ENCODE peak calls at places on chromosomes 1 and 21, in seven cellular contexts. O, E, I, D, R, X and P are unnamed samples.

GRCh38 chr1:184114818-184115398 is 63.4 kb downstream of the TSEN15 start:
- DNase-seq in O (no peak), X (no peak), D (no peak), E (no peak), I (no peak), R (no peak), P (no peak)

GRCh38 chr1:78101514-78101913 is 55.7 kb downstream of the GIPC2 start:
- DNase-seq in E (no peak), R (no peak), I (no peak), D (peak; percentile 49), X (no peak), O (peak; percentile 6), P (no peak)

GRCh38 chr1:247281001-247281574 is 25.2 kb downstream of the VN1R5 start:
- DNase-seq in D (no peak), X (no peak), E (no peak), O (no peak), I (no peak), R (no peak), P (no peak)

GRCh38 chr1:28971980-28972771 is 57.8 kb downstream of the EPB41 start:
- DNase-seq in D (no peak), I (no peak), O (peak; percentile 46), E (no peak), X (no peak), R (no peak), P (no peak)

GRCh38 chr1:214977133-214977532 is 105.4 kb upstream of the KCNK2 start:
- DNase-seq in R (no peak), E (no peak), X (no peak), O (no peak), D (no peak), I (no peak), P (no peak)

GRCh38 chr1:180280617-180281016 is 50.6 kb downstream of the LHX4 start:
- DNase-seq in E (no peak), O (no peak), R (no peak), I (no peak), D (no peak), X (no peak), P (no peak)

GRCh38 chr1:26991310-26992116 is 2.0 kb upstream of the TRNP1 start:
- DNase-seq in D (no peak), R (no peak), O (no peak), E (no peak), X (no peak), I (no peak), P (no peak)

GRCh38 chr1:242847390-242847993 is 323.0 kb upstream of the PLD5 start:
- DNase-seq in E (no peak), D (no peak), X (no peak), O (no peak), R (no peak), I (peak; percentile 10), P (no peak)

GRCh38 chr1:109566982-109567381 is 18.6 kb downstream of the GNAI3 start:
- DNase-seq in X (no peak), D (no peak), O (no peak), E (no peak), R (no peak), I (no peak), P (no peak)

GRCh38 chr1:22208265-22208972 is 65.5 kb upstream of the WNT4 start:
- DNase-seq in D (no peak), E (no peak), R (no peak), I (no peak), O (no peak), X (no peak), P (no peak)

GRCh38 chr1:204369006-204369726 is 9.4 kb upstream of the PLEKHA6 start:
- DNase-seq in I (no peak), E (peak; percentile 68), D (no peak), O (no peak), X (no peak), R (no peak), P (no peak)

GRCh38 chr1:222711319-222712252 is 705 bp downstream of the AIDA start:
- DNase-seq in D (peak; percentile 24), I (peak; percentile 39), X (peak; percentile 55), O (peak; percentile 52), E (peak; percentile 28), R (peak; percentile 27), P (peak; percentile 50)

GRCh38 chr1:39490596-39491145 is 765 bp upstream of the BMP8A start:
- DNase-seq in D (no peak), O (no peak), E (peak; percentile 29), X (no peak), R (peak; percentile 44), I (no peak), P (no peak)

GRCh38 chr1:118158918-118159317 is 26.1 kb downstream of the SPAG17 start:
- DNase-seq in I (no peak), X (no peak), R (no peak), O (no peak), D (no peak), E (no peak), P (no peak)

GRCh38 chr1:94801919-94802546 is 18.1 kb upstream of the SLC44A3 start:
- DNase-seq in X (no peak), D (no peak), E (peak; percentile 86), R (peak; percentile 22), O (peak; percentile 34), I (no peak), P (no peak)

GRCh38 chr1:58782308-58783089 is 1.3 kb downstream of the JUN start:
- DNase-seq in E (peak; percentile 18), O (no peak), X (peak; percentile 41), I (peak; percentile 41), D (no peak), R (peak; percentile 38), P (peak; percentile 70)

GRCh38 chr1:207424570-207425131 is 29.5 kb upstream of the CR2 start:
- DNase-seq in E (no peak), D (no peak), O (no peak), I (no peak), X (no peak), R (no peak), P (no peak)

GRCh38 chr21:42609806-42610205 is 43.6 kb upstream of the PDE9A start:
- DNase-seq in O (no peak), I (no peak), X (no peak), E (no peak), R (no peak), D (no peak), P (peak; percentile 72)

GRCh38 chr1:9576903-9577302 is 11.8 kb upstream of the TMEM201 start:
- DNase-seq in O (no peak), X (no peak), D (no peak), E (no peak), R (no peak), I (no peak), P (no peak)

GRCh38 chr1:155871390-155871789 is 12.0 kb downstream of the SYT11 start:
- DNase-seq in I (no peak), O (no peak), D (no peak), X (no peak), R (peak; percentile 44), E (peak; percentile 95), P (no peak)

GRCh38 chr1:223765719-223766340 is 53.5 kb downstream of the CAPN2 start:
- DNase-seq in D (no peak), O (no peak), X (no peak), R (no peak), E (no peak), I (no peak), P (no peak)

GRCh38 chr1:67097305-67097704 is 37.5 kb downstream of the C1orf141 start:
- DNase-seq in O (no peak), X (no peak), I (no peak), D (no peak), E (no peak), R (no peak), P (no peak)

GRCh38 chr21:27454234-27454633 is 487.3 kb upstream of the ADAMTS5 start:
- DNase-seq in X (no peak), E (no peak), O (no peak), R (no peak), D (no peak), I (no peak), P (no peak)

GRCh38 chr1:42279055-42279454 is 56.0 kb downstream of the FOXJ3 start:
- DNase-seq in O (no peak), E (no peak), R (no peak), I (no peak), D (no peak), X (no peak), P (no peak)

GRCh38 chr1:151061012-151061401 is 810 bp downstream of the MLLT11 start:
- DNase-seq in X (no peak), R (peak; percentile 67), O (no peak), E (no peak), D (no peak), I (no peak), P (no peak)

GRCh38 chr1:55378582-55378981 is 163.4 kb upstream of the USP24 start:
- DNase-seq in X (no peak), D (no peak), O (no peak), R (peak; percentile 18), E (no peak), I (peak; percentile 59), P (no peak)

GRCh38 chr1:156293098-156293434 is 2.4 kb downstream of the GLMP start:
- DNase-seq in E (no peak), R (no peak), D (no peak), I (no peak), O (no peak), X (no peak), P (no peak)